ENCODE peak calls at places on chromosomes 2 and 18, in five cellular contexts. Z, M, D, C and A are unnamed samples.
A peak's percentile ranks its signal among the peaks of the same experiment; 100 is the strongest.

GRCh38 chr2:3911891-3912455 is 208.6 kb downstream of the DCDC2C start:
- DNase-seq in Z (no peak), M (peak; percentile 33), D (no peak), C (no peak), A (no peak)

GRCh38 chr2:186913870-186914269 is 64.9 kb upstream of the ZSWIM2 start:
- DNase-seq in Z (no peak), M (no peak), D (no peak), C (peak; percentile 27), A (no peak)

GRCh38 chr2:42755161-42755900 is 8.6 kb downstream of the OXER1 start:
- DNase-seq in Z (no peak), M (no peak), D (no peak), C (no peak), A (no peak)

GRCh38 chr2:3099860-3100234 is 277.8 kb downstream of the EIPR1 start:
- DNase-seq in Z (no peak), M (no peak), D (no peak), C (no peak), A (no peak)

GRCh38 chr2:238703436-238703835 is 144.4 kb upstream of the TWIST2 start:
- DNase-seq in Z (no peak), M (no peak), D (no peak), C (no peak), A (no peak)

GRCh38 chr2:203928849-203929248 is 7.7 kb upstream of the ICOS start:
- DNase-seq in Z (no peak), M (no peak), D (no peak), C (peak; percentile 33), A (no peak)

GRCh38 chr2:135256531-135257258 is 204.6 kb downstream of the RAB3GAP1 start:
- DNase-seq in Z (no peak), M (no peak), D (no peak), C (no peak), A (no peak)

GRCh38 chr2:65299246-65299645 is 71.6 kb downstream of the ACTR2 start:
- DNase-seq in Z (no peak), M (no peak), D (no peak), C (no peak), A (no peak)

GRCh38 chr18:23964282-23965238 is 50.0 kb upstream of the TTC39C start:
- DNase-seq in Z (peak; percentile 37), M (no peak), D (no peak), C (peak; percentile 18), A (no peak)

GRCh38 chr2:151927501-151928221 is 99.4 kb upstream of the ARL5A start:
- DNase-seq in Z (no peak), M (no peak), D (no peak), C (no peak), A (no peak)

GRCh38 chr2:156727867-156728266 is 291.7 kb downstream of the GPD2 start:
- DNase-seq in Z (no peak), M (no peak), D (no peak), C (no peak), A (no peak)

GRCh38 chr2:46262248-46262938 is 34.8 kb upstream of the EPAS1 start:
- DNase-seq in Z (no peak), M (no peak), D (no peak), C (no peak), A (no peak)

GRCh38 chr2:149650006-149650405 is 62.4 kb upstream of the MMADHC start:
- DNase-seq in Z (no peak), M (no peak), D (no peak), C (no peak), A (no peak)

GRCh38 chr2:68993660-68994059 is 19.2 kb downstream of the GKN1 start:
- DNase-seq in Z (no peak), M (no peak), D (no peak), C (no peak), A (no peak)

GRCh38 chr2:19358242-19359020 is at the start of gene OSR1:
- DNase-seq in Z (no peak), M (peak; percentile 46), D (peak; percentile 90), C (no peak), A (peak; percentile 71)

GRCh38 chr18:41899535-41899934 is 55.5 kb upstream of the PIK3C3 start:
- DNase-seq in Z (no peak), M (no peak), D (no peak), C (no peak), A (no peak)

GRCh38 chr2:199490049-199490448 is 32.3 kb upstream of the SATB2 start:
- DNase-seq in Z (no peak), M (no peak), D (no peak), C (no peak), A (no peak)

GRCh38 chr2:10501521-10501961 is 53.4 kb upstream of the ODC1 start:
- DNase-seq in Z (no peak), M (no peak), D (no peak), C (no peak), A (no peak)

GRCh38 chr2:31277621-31278020 is 43.7 kb downstream of the EHD3 start:
- DNase-seq in Z (no peak), M (no peak), D (no peak), C (no peak), A (no peak)

GRCh38 chr2:128345436-128346165 is 26.9 kb upstream of the HS6ST1 start:
- DNase-seq in Z (no peak), M (no peak), D (no peak), C (no peak), A (no peak)

GRCh38 chr2:171247741-171248140 is 87.0 kb upstream of the TLK1 start:
- DNase-seq in Z (no peak), M (no peak), D (no peak), C (no peak), A (no peak)

GRCh38 chr18:961644-962355 is 57.1 kb downstream of the ADCYAP1 start:
- DNase-seq in Z (no peak), M (peak; percentile 54), D (no peak), C (peak; percentile 65), A (no peak)

GRCh38 chr2:30511122-30512083 is 64.4 kb downstream of the LCLAT1 start:
- DNase-seq in Z (no peak), M (no peak), D (peak; percentile 79), C (no peak), A (peak; percentile 76)

GRCh38 chr18:40019797-40020392 is 1935.1 kb upstream of the PIK3C3 start:
- DNase-seq in Z (no peak), M (no peak), D (no peak), C (no peak), A (no peak)

GRCh38 chr18:48635806-48636205 is 97.0 kb downstream of the CTIF start:
- DNase-seq in Z (no peak), M (no peak), D (no peak), C (no peak), A (no peak)

GRCh38 chr2:84830095-84830494 is 50.8 kb downstream of the TRABD2A start:
- DNase-seq in Z (no peak), M (no peak), D (peak; percentile 73), C (no peak), A (no peak)

GRCh38 chr2:133458280-133458679 is 110.0 kb downstream of the NCKAP5 start:
- DNase-seq in Z (no peak), M (no peak), D (no peak), C (no peak), A (no peak)

GRCh38 chr18:12477606-12478005 is 69.9 kb downstream of the PRELID3A start:
- DNase-seq in Z (no peak), M (no peak), D (no peak), C (no peak), A (no peak)

GRCh38 chr2:37836270-37836669 is 88.8 kb upstream of the RMDN2 start:
- DNase-seq in Z (no peak), M (no peak), D (no peak), C (no peak), A (no peak)

GRCh38 chr18:10519999-10520935 is 5.6 kb upstream of the NAPG start:
- DNase-seq in Z (peak; percentile 23), M (peak; percentile 71), D (peak; percentile 95), C (peak; percentile 90), A (peak; percentile 77)

GRCh38 chr2:113920996-113921395 is 31.1 kb downstream of the ACTR3 start:
- DNase-seq in Z (no peak), M (no peak), D (no peak), C (no peak), A (no peak)

GRCh38 chr18:34122724-34123334 is 101.9 kb downstream of the NOL4 start:
- DNase-seq in Z (no peak), M (peak; percentile 23), D (no peak), C (peak; percentile 77), A (no peak)

GRCh38 chr2:172090044-172090946 is 5.0 kb downstream of the DLX1 start:
- DNase-seq in Z (no peak), M (peak; percentile 40), D (no peak), C (no peak), A (no peak)

GRCh38 chr2:714005-714741 is 37.0 kb upstream of the TMEM18 start:
- DNase-seq in Z (no peak), M (peak; percentile 64), D (no peak), C (peak; percentile 91), A (no peak)